ENCODE peak calls at places on chromosomes 7 and 10, in six cellular contexts. I, B, R, L, O and H are unnamed samples.

GRCh38 chr7:322708-323111 is 32.7 kb downstream of the FOXL3 start:
- DNase-seq in O (no peak), L (no peak), R (no peak), I (no peak), B (no peak), H (no peak)

GRCh38 chr7:150520145-150520544 is 5.5 kb downstream of the GIMAP7 start:
- DNase-seq in R (no peak), O (no peak), L (peak; percentile 51), I (no peak), B (no peak), H (peak; percentile 41)

GRCh38 chr10:9091515-9092093 is 1037.1 kb downstream of the GATA3 start:
- DNase-seq in R (no peak), O (no peak), B (no peak), L (peak; percentile 19), I (no peak), H (peak; percentile 14)

GRCh38 chr7:8435120-8435519 is 1.7 kb downstream of the NXPH1 start:
- DNase-seq in I (no peak), O (no peak), B (no peak), R (no peak), L (no peak), H (no peak)

GRCh38 chr7:130047801-130048200 is 3.4 kb downstream of the ZC3HC1 start:
- DNase-seq in L (no peak), R (no peak), B (no peak), O (no peak), I (no peak), H (no peak)

GRCh38 chr10:26627320-26627719 is 70.2 kb upstream of the PDSS1 start:
- DNase-seq in B (no peak), L (no peak), R (no peak), I (no peak), O (no peak), H (no peak)

GRCh38 chr10:24727811-24728210 is 4.1 kb upstream of the ARHGAP21 start:
- DNase-seq in B (no peak), L (no peak), O (no peak), R (no peak), I (no peak), H (no peak)

GRCh38 chr7:50838675-50839377 is 56.1 kb upstream of the GRB10 start:
- DNase-seq in R (no peak), B (no peak), L (no peak), O (peak; percentile 31), I (peak; percentile 67), H (no peak)

DNA sequence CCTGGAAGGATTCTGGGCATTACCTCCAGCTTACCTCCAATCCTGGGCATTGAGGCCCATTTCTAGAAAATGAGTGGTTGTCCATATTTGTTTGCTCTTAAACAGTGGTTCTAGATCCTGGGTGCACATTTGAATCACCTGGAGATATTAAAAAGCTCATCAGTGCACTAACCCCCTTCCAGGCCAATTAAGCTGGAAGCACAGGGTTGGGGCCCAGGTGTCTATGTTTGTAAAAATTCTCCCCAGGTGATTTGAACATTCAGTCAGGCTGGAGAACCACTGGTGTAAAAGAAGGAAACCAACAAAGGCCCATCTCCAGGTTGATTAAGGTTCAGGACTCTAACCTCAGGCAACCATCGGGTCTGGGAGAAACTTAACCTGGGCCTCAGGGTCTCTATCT is 102.6 kb upstream of the NANOS1 start:
- DNase-seq in I (no peak), B (no peak), L (no peak), R (no peak), O (no peak), H (no peak)
- H3K4me1 ChIP-seq in I (no peaks in the 10 kb centered on the region), B (no peaks in the 10 kb centered on the region), L (no peaks in the 10 kb centered on the region), R (no peaks in the 10 kb centered on the region), O (no peaks in the 10 kb centered on the region), H (no peaks in the 10 kb centered on the region)

DNA sequence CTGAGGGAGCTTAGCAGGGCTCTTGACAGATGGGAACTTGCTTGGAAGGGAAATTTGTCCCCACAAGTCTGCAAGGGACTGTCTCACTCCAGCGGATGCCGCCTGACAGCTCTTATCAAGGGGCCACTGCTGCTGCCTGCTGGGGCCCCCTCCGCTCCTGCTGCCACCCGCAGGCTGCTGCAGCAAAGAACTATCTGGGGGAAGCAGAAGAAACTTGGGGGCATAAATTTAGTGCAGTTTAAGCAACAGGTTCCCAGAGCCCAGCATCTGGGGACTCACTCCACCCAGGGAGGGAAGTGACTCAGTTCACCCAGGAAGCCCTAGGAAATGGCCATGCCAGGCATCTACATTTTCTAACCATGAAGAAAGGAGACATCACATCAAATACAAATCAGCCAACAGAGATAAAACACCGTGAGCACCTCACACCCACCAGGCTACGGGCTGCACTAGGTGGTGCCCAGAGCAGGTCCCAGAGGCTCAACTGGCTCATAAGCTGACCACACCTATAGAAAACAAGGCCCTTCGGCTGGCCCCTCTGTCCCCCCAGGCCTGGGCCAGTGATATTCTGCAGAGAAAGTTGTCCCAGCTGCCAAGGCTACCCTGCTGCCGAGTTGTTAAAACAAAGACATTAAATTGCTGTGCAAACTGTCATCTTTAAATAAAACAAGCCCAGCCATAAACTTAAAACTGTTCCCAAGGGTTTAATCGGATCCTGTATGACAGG is 3.7 kb downstream of the RGS10 start:
- DNase-seq in R (no peak), O (no peak), I (no peak), B (no peak), L (peak; percentile 45), H (peak; percentile 25)
- H3K4me3 ChIP-seq in R (peak overlapping the region; percentile 58), O (no peak overlapping the region), I (no peak overlapping the region), B (peak overlapping the region; percentile 24), L (peak overlapping the region; percentile 61), H (peak overlapping the region; percentile 65)

GRCh38 chr7:31633894-31634494 is 53.0 kb upstream of the PPP1R17 start:
- DNase-seq in L (no peak), O (peak; percentile 44), R (no peak), B (peak; percentile 11), I (peak; percentile 38), H (no peak)
- H3K27ac ChIP-seq in L (no peak overlapping the region), O (no peak overlapping the region), R (no peak overlapping the region), B (no peak overlapping the region), I (no peak overlapping the region), H (no peak overlapping the region)

GRCh38 chr10:125148576-125148975 is 11.8 kb downstream of the CTBP2 start:
- DNase-seq in B (no peak), I (no peak), O (no peak), L (no peak), R (no peak), H (no peak)
- H3K4me1 ChIP-seq in B (peaks cover 75% of the 10 kb centered on the region), I (peaks cover 58% of the 10 kb centered on the region), O (peaks cover 40% of the 10 kb centered on the region), L (no peaks in the 10 kb centered on the region), R (no peaks in the 10 kb centered on the region), H (no peaks in the 10 kb centered on the region)

GRCh38 chr10:117545141-117546019 is 2.8 kb downstream of the EMX2 start:
- DNase-seq in L (no peak), R (no peak), B (no peak), O (no peak), I (no peak), H (no peak)
- H3K4me3 ChIP-seq in L (no peak overlapping the region), R (no peak overlapping the region), B (peak overlapping the region; percentile 89), O (no peak overlapping the region), I (peak overlapping the region; percentile 36), H (no peak overlapping the region)

GRCh38 chr10:92569071-92569470 is 4.8 kb downstream of the IDE start:
- DNase-seq in B (no peak), L (no peak), O (no peak), R (no peak), I (no peak), H (no peak)
- H3K27ac ChIP-seq in B (peak overlapping the region; percentile 16), L (no peak overlapping the region), O (no peak overlapping the region), R (no peak overlapping the region), I (no peak overlapping the region), H (no peak overlapping the region)

GRCh38 chr10:88113232-88113631 is 249.8 kb downstream of the PTEN start:
- DNase-seq in R (no peak), I (peak; percentile 24), O (no peak), L (no peak), B (no peak), H (no peak)

GRCh38 chr10:88115406-88115805 is 252.0 kb downstream of the PTEN start:
- DNase-seq in L (no peak), R (no peak), B (no peak), O (no peak), I (no peak), H (no peak)

GRCh38 chr10:88115968-88116367 is 252.5 kb downstream of the PTEN start:
- DNase-seq in R (no peak), O (no peak), B (no peak), L (no peak), I (no peak), H (no peak)

GRCh38 chr10:88113657-88114272 is 250.3 kb downstream of the PTEN start:
- DNase-seq in O (no peak), R (no peak), B (no peak), I (no peak), L (no peak), H (no peak)

GRCh38 chr10:88114368-88114767 is 250.9 kb downstream of the PTEN start:
- DNase-seq in O (peak; percentile 51), R (no peak), L (peak; percentile 48), I (peak; percentile 44), B (no peak), H (no peak)
- H3K4me1 ChIP-seq in O (no peaks in the 10 kb centered on the region), R (peaks cover 22% of the 10 kb centered on the region), L (peaks cover 11% of the 10 kb centered on the region), I (no peaks in the 10 kb centered on the region), B (peaks cover 28% of the 10 kb centered on the region), H (peaks cover 24% of the 10 kb centered on the region)

GRCh38 chr10:117539271-117539876 is 3.2 kb upstream of the EMX2 start:
- DNase-seq in B (no peak), R (no peak), O (no peak), I (no peak), L (no peak), H (no peak)

GRCh38 chr10:117537436-117537903 is 5.1 kb upstream of the EMX2 start:
- DNase-seq in O (no peak), L (peak; percentile 18), R (no peak), B (no peak), I (no peak), H (no peak)

GRCh38 chr10:117536359-117536861 is 6.1 kb upstream of the EMX2 start:
- DNase-seq in O (no peak), I (no peak), L (no peak), R (no peak), B (no peak), H (no peak)

GRCh38 chr10:117536862-117537435 is 5.6 kb upstream of the EMX2 start:
- DNase-seq in L (no peak), I (no peak), O (no peak), R (no peak), B (no peak), H (no peak)

DNA sequence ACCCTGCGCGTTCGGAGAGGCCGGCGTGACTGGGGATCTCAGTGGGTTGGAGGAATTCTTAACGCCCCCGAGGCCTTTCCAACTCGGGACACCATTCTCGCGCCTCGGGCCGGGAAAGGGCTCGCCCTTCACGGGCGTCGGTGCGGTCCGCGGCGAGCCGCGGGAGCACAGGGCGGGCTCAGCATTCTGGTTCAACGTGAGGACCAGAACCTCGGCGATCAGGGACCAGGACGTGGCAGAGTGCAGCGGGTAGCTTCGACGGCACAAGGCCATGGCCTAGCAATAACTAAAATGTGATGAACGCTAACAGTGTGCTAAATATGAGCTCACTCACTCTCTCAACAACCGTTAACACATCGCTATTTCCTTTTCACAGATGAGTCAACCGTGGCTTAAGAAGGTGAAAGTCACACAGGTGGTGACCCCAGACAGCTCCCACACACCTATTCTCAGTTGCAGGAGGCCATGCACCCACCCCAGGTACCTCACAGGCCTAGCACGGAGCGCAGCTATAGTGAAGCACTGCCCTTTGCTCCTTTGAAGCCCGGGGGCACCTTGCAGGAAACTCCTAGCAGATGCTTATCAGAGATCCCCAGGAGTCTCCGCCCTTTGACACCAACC is 4.5 kb upstream of the EMX2 start:
- DNase-seq in B (no peak), L (no peak), R (no peak), O (no peak), I (no peak), H (no peak)
- H3K4me3 ChIP-seq in B (no peak overlapping the region), L (no peak overlapping the region), R (no peak overlapping the region), O (no peak overlapping the region), I (no peak overlapping the region), H (no peak overlapping the region)